ENCODE peak calls at places on chromosomes 7 and 10, in eight cellular contexts. F is AG04450; V is brain microvascular endothelial cell; L is transverse colon; D is tibial nerve; N is tibial artery; O is CD8-positive, alpha-beta T cell; Y is PC-3. G is an unnamed sample. For H3K27me3, the result is how much of the 10 kb centered on the place peaks cover.

GRCh38 chr10:6518791-6519430 is 61.2 kb downstream of the PRKCQ start:
- DNase-seq in F (no peak), O (no peak), L (no peak), N (no peak), Y (no peak), V (no peak), D (no peak), G (no peak)

GRCh38 chr7:130423636-130424035 is 17.2 kb downstream of the CEP41 start:
- DNase-seq in L (no peak), O (no peak), V (no peak), N (no peak), F (no peak), Y (no peak), D (no peak), G (no peak)

GRCh38 chr7:119596651-119597050 is 676.3 kb upstream of the KCND2 start:
- DNase-seq in D (no peak), F (no peak), Y (no peak), N (no peak), O (no peak), V (peak), L (no peak), G (no peak)

GRCh38 chr7:148535227-148535626 is 55.3 kb upstream of the C7orf33 start:
- DNase-seq in F (no peak), L (peak), N (no peak), V (no peak), Y (no peak), D (no peak), O (peak), G (peak)

GRCh38 chr7:134448359-134449229 is 10.3 kb downstream of the AKR1B1 start:
- DNase-seq in Y (peak), N (no peak), L (no peak), O (no peak), V (peak), F (peak), D (no peak), G (no peak)

GRCh38 chr7:139703468-139704307 is 74.1 kb downstream of the HIPK2 start:
- DNase-seq in V (no peak), N (no peak), D (no peak), F (no peak), O (no peak), Y (no peak), L (peak), G (no peak)

GRCh38 chr10:69654376-69654775 is 24.3 kb downstream of the FAM241B start:
- DNase-seq in L (no peak), V (no peak), O (no peak), Y (no peak), F (no peak), N (no peak), D (no peak), G (no peak)

GRCh38 chr10:24957624-24958435 is 5.4 kb upstream of the PRTFDC1 start:
- DNase-seq in Y (peak), F (peak), N (no peak), V (peak), O (no peak), L (no peak), D (no peak), G (no peak)

GRCh38 chr7:31408120-31408729 is 67.7 kb upstream of the NEUROD6 start:
- DNase-seq in O (no peak), N (no peak), Y (peak), V (peak), F (no peak), D (no peak), L (no peak), G (no peak)

GRCh38 chr10:1548596-1548995 is 188.7 kb downstream of the ADARB2 start:
- DNase-seq in L (no peak), F (no peak), N (no peak), O (no peak), Y (no peak), D (no peak), V (no peak), G (no peak)

GRCh38 chr10:78856421-78856820 is 212.3 kb upstream of the ZMIZ1 start:
- DNase-seq in Y (no peak), L (no peak), N (no peak), F (no peak), O (no peak), V (no peak), D (no peak), G (no peak)

GRCh38 chr10:16950686-16951681 is 133.8 kb upstream of the RSU1 start:
- DNase-seq in F (no peak), V (peak), O (no peak), D (no peak), Y (peak), L (no peak), N (no peak), G (no peak)

GRCh38 chr7:112202819-112203218 is 3.4 kb downstream of the DOCK4 start:
- DNase-seq in F (no peak), Y (peak), V (no peak), O (peak), N (peak), D (no peak), L (peak), G (peak)

GRCh38 chr7:150361402-150361801 is 7.2 kb upstream of the REPIN1 start:
- DNase-seq in O (no peak), N (no peak), F (no peak), V (no peak), D (no peak), L (no peak), Y (no peak), G (no peak)

GRCh38 chr10:4359003-4359402 is 467.0 kb upstream of the AKR1E2 start:
- DNase-seq in D (no peak), V (no peak), L (no peak), N (peak), Y (no peak), O (no peak), F (no peak), G (no peak)

GRCh38 chr10:44703241-44704155 is 207.6 kb upstream of the TMEM72 start:
- DNase-seq in F (no peak), D (no peak), N (no peak), L (no peak), V (peak), Y (peak), O (no peak), G (no peak)

GRCh38 chr10:60818134-60818770 is 40.0 kb downstream of the CDK1 start:
- DNase-seq in F (no peak), L (no peak), D (no peak), N (no peak), O (no peak), V (peak), Y (no peak), G (no peak)

GRCh38 chr10:86372119-86372784 is 5.7 kb upstream of the GRID1 start:
- DNase-seq in L (no peak), D (no peak), Y (no peak), N (peak), V (no peak), F (no peak), O (no peak), G (no peak)

GRCh38 chr7:91657386-91658120 is 222.9 kb downstream of the MTERF1 start:
- DNase-seq in F (no peak), D (no peak), O (no peak), L (no peak), Y (peak), V (peak), N (no peak), G (no peak)

GRCh38 chr7:157495177-157495553 is 158.4 kb downstream of the DNAJB6 start:
- DNase-seq in V (no peak), F (no peak), Y (no peak), L (no peak), O (no peak), N (no peak), D (no peak), G (no peak)

GRCh38 chr7:10939237-10939910 is 34.3 kb upstream of the PHF14 start:
- DNase-seq in Y (no peak), N (no peak), D (no peak), O (no peak), V (no peak), F (no peak), L (peak), G (peak)

GRCh38 chr7:20172736-20173334 is 44.3 kb downstream of the MACC1 start:
- DNase-seq in F (no peak), Y (peak), D (peak), V (peak), O (no peak), N (peak), L (peak), G (no peak)

GRCh38 chr10:75260990-75261389 is 25.2 kb upstream of the COMTD1 start:
- DNase-seq in N (no peak), F (no peak), O (no peak), Y (no peak), L (no peak), D (no peak), V (no peak), G (no peak)

GRCh38 chr10:69086131-69086530 is 1.8 kb upstream of the SRGN start:
- DNase-seq in D (no peak), O (no peak), F (no peak), N (no peak), Y (no peak), L (no peak), V (no peak), G (no peak)

GRCh38 chr7:27130540-27131389 is at the start of gene HOXA4:
- DNase-seq in F (no peak), L (peak), N (peak), Y (peak), V (no peak), D (peak), O (peak), G (peak)

GRCh38 chr10:119724630-119725549 is 960 bp upstream of the INPP5F start:
- DNase-seq in Y (no peak), D (no peak), O (no peak), F (no peak), N (no peak), L (no peak), V (no peak), G (peak)

GRCh38 chr10:130656187-130656575 is 520.0 kb downstream of the GLRX3 start:
- DNase-seq in V (no peak), O (no peak), Y (no peak), F (no peak), D (no peak), L (no peak), N (no peak), G (no peak)

GRCh38 chr7:84187087-84187805 is 7.3 kb downstream of the SEMA3A start:
- DNase-seq in F (no peak), L (no peak), D (no peak), V (no peak), Y (peak), O (no peak), N (no peak), G (no peak)

GRCh38 chr10:63430091-63430998 is 35.4 kb downstream of the JMJD1C start:
- DNase-seq in N (no peak), Y (peak), L (no peak), D (no peak), F (no peak), V (peak), O (no peak), G (no peak)

GRCh38 chr7:91067266-91067665 is 197.0 kb upstream of the FZD1 start:
- DNase-seq in V (no peak), O (no peak), D (no peak), N (no peak), Y (no peak), F (no peak), L (no peak), G (no peak)

GRCh38 chr10:76036962-76037361 is 605.5 kb downstream of the LRMDA start:
- DNase-seq in D (no peak), F (no peak), Y (peak), V (no peak), L (peak), N (no peak), O (no peak), G (no peak)

GRCh38 chr10:69577268-69578232 is 4.3 kb upstream of the NEUROG3 start:
- DNase-seq in Y (no peak), F (no peak), L (no peak), D (no peak), N (no peak), V (no peak), O (no peak), G (no peak)

GRCh38 chr10:1089017-1089689 is 33.0 kb downstream of the WDR37 start:
- DNase-seq in L (no peak), N (no peak), D (no peak), Y (no peak), V (no peak), F (no peak), O (no peak), G (no peak)

GRCh38 chr10:126686732-126687693 is 16.5 kb upstream of the C10orf90 start:
- DNase-seq in O (no peak), V (no peak), F (no peak), D (no peak), Y (no peak), N (no peak), L (no peak), G (no peak)

GRCh38 chr10:125538947-125539649 is 143.9 kb downstream of the TEX36 start:
- DNase-seq in N (no peak), V (no peak), L (peak), F (no peak), O (no peak), D (no peak), Y (peak), G (no peak)

GRCh38 chr7:130356121-130356759 is 11.6 kb downstream of the CPA5 start:
- DNase-seq in F (peak), O (no peak), D (no peak), V (peak), L (peak), N (peak), Y (peak), G (no peak)

GRCh38 chr7:32532716-32533115 is 37.4 kb downstream of the AVL9 start:
- DNase-seq in V (no peak), D (no peak), Y (no peak), O (no peak), F (no peak), N (no peak), L (no peak), G (no peak)

GRCh38 chr7:33459340-33459751 is 330.0 kb downstream of the BBS9 start:
- DNase-seq in L (no peak), D (no peak), V (peak), N (no peak), Y (peak), O (no peak), F (peak), G (no peak)

GRCh38 chr10:27100800-27101347 is 580 bp upstream of the ANKRD26 start:
- DNase-seq in L (no peak), V (no peak), N (no peak), Y (no peak), F (no peak), O (peak), D (no peak), G (peak)

DNA sequence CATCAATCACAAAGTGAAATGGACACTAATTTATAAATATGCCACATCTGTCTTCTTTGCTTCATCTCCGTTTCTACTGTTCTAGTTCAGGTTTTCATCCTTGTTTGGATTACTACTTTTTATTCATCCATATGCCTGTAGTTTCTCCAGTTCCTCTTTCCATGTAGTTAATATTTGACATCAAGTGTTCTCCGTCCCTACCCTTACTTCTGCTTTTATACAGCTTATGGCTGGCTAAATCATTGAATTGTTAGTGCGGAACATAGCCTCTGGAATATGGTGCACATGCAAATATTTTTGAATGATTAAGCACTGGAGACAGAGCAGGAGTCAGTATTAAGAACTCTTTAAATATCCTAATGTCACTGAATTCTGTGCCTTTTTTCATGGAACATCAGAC is 230.0 kb upstream of the PPP1R3A start:
- DNase-seq in O (no peak), V (no peak), D (no peak), L (no peak), N (no peak), Y (no peak), F (no peak), G (no peak)
- H3K27me3 ChIP-seq in O (under half), V (under half), D (under half), L (under half), N (under half), Y (under half), F (under half), G (under half)

GRCh38 chr10:11104772-11105675 is 87.4 kb downstream of the CELF2 start:
- DNase-seq in Y (no peak), D (no peak), V (no peak), N (no peak), F (no peak), L (no peak), O (no peak), G (no peak)
- TF ChIP-seq CTCF in Y (no peak), D (no peak), V (no peak), N (no peak), F (no peak), L (no peak), O (no peak), G (no peak)

DNA sequence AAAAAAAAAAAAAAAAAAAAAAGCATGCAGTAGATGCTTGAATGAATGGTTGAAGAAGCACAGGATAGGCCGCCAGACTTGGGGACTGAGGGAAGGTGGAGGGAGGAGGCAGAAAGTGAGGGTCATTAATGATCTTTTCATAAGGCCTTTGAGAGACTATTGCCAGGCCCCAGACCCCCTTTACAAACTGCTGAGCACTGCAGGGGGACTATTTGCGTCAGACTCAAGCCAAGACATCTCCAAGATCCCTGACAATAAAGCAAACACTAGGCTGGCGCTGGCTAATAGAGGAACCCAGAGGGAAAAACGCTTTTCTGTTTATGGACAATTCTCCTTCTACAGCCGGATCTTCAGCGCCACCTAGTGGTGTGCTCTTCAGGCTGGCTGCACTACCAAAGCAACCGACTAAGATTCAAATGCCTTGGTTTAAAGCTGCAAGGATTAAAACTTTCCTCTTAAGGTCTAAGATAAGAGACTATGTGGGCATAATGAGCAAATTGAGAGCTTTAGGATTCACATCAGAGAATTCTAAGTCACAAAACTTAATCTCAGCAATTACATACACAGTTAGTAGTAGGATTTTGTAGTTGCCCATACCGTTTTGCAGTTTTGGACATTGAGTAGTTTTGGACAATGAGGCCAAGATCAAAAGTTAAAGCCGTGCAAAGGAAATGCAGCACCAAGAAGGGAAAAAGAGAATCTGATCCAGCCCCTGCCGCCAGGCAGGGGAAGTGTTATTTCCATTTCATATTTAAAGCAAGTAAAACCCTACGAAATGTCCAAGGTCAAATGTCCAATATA is 17.9 kb upstream of the AGK start:
- DNase-seq in F (peak), L (peak), V (peak), D (peak), O (peak), N (peak), Y (peak), G (peak)
- H3K27ac ChIP-seq in F (no peak), L (no peak), V (no peak), D (no peak), O (no peak), N (no peak), Y (no peak), G (no peak)

GRCh38 chr10:101135151-101136006 is 4.3 kb downstream of the TLX1 start:
- DNase-seq in O (no peak), L (no peak), Y (no peak), F (no peak), N (no peak), D (no peak), V (no peak), G (no peak)
- H3K27me3 ChIP-seq in O (half or more), L (half or more), Y (under half), F (half or more), N (half or more), D (under half), V (half or more), G (half or more)

DNA sequence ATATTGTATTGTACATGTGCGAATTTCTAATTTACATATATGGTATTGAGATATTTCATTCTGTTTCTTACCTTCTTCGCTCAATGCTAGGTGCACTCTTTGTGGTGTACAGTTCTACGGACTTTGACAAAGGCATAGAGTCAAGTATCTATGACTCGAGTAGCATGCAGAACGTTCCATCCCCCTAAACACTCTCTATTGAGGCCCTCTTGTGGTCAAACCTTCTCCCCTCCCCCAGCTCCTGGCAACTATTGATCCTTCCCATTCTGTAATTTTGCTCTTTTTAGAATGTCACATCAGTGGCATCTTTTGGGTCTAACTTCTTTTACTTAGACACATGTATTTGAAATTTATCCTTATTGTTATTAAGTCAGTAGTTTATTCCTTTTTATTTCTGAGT is 30.7 kb upstream of the GDF10 start:
- DNase-seq in V (no peak), L (no peak), D (no peak), F (no peak), O (peak), Y (no peak), N (no peak), G (no peak)
- TF ChIP-seq CTCF in V (peak), L (no peak), D (no peak), F (peak), O (no peak), Y (peak), N (no peak), G (peak)

DNA sequence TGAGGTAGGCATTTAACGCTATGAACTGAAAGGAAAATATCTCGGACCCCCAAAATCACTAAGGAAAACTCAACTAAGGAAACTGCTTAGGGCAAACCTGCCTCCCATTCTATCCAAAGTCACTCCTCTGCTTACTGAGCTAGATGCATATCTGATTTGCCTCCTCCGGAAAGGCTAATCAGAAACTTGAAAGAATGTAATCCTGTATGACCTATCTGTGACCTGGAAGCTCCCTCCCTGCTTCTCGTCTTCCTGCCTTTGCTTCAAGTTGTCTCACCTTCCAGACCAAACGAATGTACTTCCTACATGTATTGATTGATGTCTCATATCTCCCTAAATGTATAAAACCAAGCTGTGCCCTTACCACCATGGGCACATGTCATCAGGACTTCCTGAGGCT is 58.1 kb upstream of the SEC61G start:
- DNase-seq in O (no peak), N (no peak), D (no peak), L (no peak), F (no peak), V (no peak), Y (no peak), G (no peak)
- H3K27ac ChIP-seq in O (no peak), N (no peak), D (no peak), L (no peak), F (no peak), V (no peak), Y (no peak), G (no peak)